ENCODE peak calls at places on chromosomes 1 and 21, in six cellular contexts. C, F, S, T, U and K are unnamed samples.

GRCh38 chr1:16441312-16441641 is 753 bp downstream of the NECAP2 start:
- DNase-seq in F (no peak), U (peak; percentile 46), S (no peak), C (no peak), T (no peak), K (no peak)

GRCh38 chr1:59128784-59129227 is 168.1 kb upstream of the FGGY start:
- DNase-seq in S (no peak), U (peak; percentile 77), F (no peak), C (no peak), T (no peak), K (no peak)

GRCh38 chr1:171740987-171741871 is 636 bp downstream of the VAMP4 start:
- DNase-seq in S (peak; percentile 39), U (peak; percentile 51), F (peak; percentile 44), T (peak; percentile 51), C (peak; percentile 36), K (peak; percentile 47)

GRCh38 chr1:26824735-26825134 is 1.8 kb upstream of the ZDHHC18 start:
- DNase-seq in C (no peak), T (peak; percentile 29), S (no peak), U (no peak), F (no peak), K (no peak)

GRCh38 chr1:208189716-208190115 is 54.5 kb downstream of the PLXNA2 start:
- DNase-seq in F (no peak), S (no peak), U (no peak), C (no peak), T (no peak), K (no peak)

GRCh38 chr1:55854911-55855310 is 639.7 kb upstream of the USP24 start:
- DNase-seq in S (no peak), T (no peak), C (no peak), U (no peak), F (no peak), K (no peak)

GRCh38 chr1:179169616-179170467 is 59.6 kb downstream of the ABL2 start:
- DNase-seq in S (no peak), C (no peak), U (no peak), T (no peak), F (no peak), K (no peak)

GRCh38 chr1:223725578-223725977 is 13.2 kb downstream of the CAPN2 start:
- DNase-seq in S (no peak), C (no peak), F (no peak), T (no peak), U (no peak), K (no peak)

GRCh38 chr1:20100632-20101355 is 18.5 kb downstream of the PLA2G2D start:
- DNase-seq in T (peak; percentile 23), S (peak; percentile 43), C (peak; percentile 17), F (peak; percentile 21), U (peak; percentile 43), K (peak; percentile 53)

GRCh38 chr1:119978018-119978505 is 81.7 kb upstream of the ADAM30 start:
- DNase-seq in C (no peak), S (no peak), U (no peak), F (no peak), T (no peak), K (no peak)

GRCh38 chr1:188872376-188872775 is 1605.3 kb downstream of the BRINP3 start:
- DNase-seq in U (no peak), T (no peak), F (no peak), C (no peak), S (no peak), K (no peak)

GRCh38 chr1:174217248-174217647 is 57.9 kb downstream of the RABGAP1L start:
- DNase-seq in F (no peak), T (no peak), S (no peak), C (no peak), U (no peak), K (no peak)

GRCh38 chr1:36880155-36881070 is 153.9 kb downstream of the GRIK3 start:
- DNase-seq in U (no peak), F (no peak), T (no peak), S (no peak), C (no peak), K (no peak)

GRCh38 chr1:13965770-13966398 is 265.9 kb downstream of the PRDM2 start:
- DNase-seq in T (peak; percentile 83), U (no peak), C (peak; percentile 47), S (peak; percentile 54), F (peak; percentile 50), K (peak; percentile 80)

GRCh38 chr1:239997515-239998311 is 94.0 kb upstream of the FMN2 start:
- DNase-seq in S (no peak), T (peak; percentile 7), C (peak; percentile 23), F (no peak), U (no peak), K (no peak)

GRCh38 chr1:170931650-170932049 is 3.7 kb upstream of the MROH9 start:
- DNase-seq in S (no peak), U (no peak), T (no peak), C (no peak), F (no peak), K (no peak)

GRCh38 chr1:2082064-2082463 is 31.9 kb downstream of the PRKCZ start:
- DNase-seq in T (no peak), S (no peak), C (no peak), U (no peak), F (no peak), K (no peak)

GRCh38 chr1:226061793-226062557 is 541 bp upstream of the H3-3A start:
- DNase-seq in S (peak; percentile 89), F (peak; percentile 78), C (peak; percentile 83), T (peak; percentile 85), U (peak; percentile 76), K (peak; percentile 88)
- TF ChIP-seq POLR2A in S (no peak), F (peak; percentile 80), C (peak; percentile 81), T (no peak), U (peak; percentile 14), K (no peak)

GRCh38 chr21:29481081-29481480 is 182.4 kb downstream of the BACH1 start:
- DNase-seq in U (no peak), C (no peak), S (no peak), F (no peak), T (no peak), K (no peak)
- H3K4me3 ChIP-seq in U (no peak overlapping the region), C (no peak overlapping the region), S (no peak overlapping the region), F (no peak overlapping the region), T (no peak overlapping the region), K (no peak overlapping the region)

DNA sequence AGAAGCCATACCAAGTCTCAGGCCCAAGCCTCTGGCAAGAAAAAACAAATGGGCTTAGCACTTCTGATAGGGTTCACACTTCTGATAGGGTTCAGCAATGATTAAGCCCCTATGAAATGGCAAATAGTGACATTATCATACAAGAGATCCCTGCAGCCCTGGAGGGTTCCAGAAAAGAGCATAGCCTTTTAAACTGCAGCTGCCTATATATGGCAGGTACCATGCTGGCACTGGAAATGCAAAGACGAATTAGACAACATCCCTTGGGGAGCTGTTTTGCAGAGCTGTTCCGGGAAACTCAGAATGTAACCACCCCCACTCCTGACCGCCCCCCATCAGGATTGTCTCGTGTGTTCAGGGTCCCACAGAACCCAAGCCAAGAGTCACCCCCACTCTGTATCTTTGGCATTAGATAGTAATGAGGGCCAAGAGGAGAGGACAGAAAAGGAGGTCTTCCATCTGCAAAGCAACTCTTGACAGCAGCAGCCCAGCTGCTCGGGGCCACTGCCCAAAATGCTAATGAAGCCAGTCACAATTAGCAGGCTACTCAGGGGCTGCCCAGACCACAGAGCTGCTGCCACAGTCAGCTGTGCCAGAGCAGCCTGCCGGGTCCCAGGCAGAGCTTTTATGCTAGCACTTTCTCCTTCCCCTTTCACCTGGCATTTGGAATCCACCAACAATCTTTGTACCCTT is 50.9 kb downstream of the ITPKB start:
- DNase-seq in U (no peak), F (no peak), S (no peak), C (no peak), T (no peak), K (peak; percentile 4)
- H3K4me1 ChIP-seq in U (peaks cover 14% of the 10 kb centered on the region), F (peaks cover 45% of the 10 kb centered on the region), S (peaks cover 93% of the 10 kb centered on the region), C (no peaks in the 10 kb centered on the region), T (no peaks in the 10 kb centered on the region), K (peaks cover 4% of the 10 kb centered on the region)

DNA sequence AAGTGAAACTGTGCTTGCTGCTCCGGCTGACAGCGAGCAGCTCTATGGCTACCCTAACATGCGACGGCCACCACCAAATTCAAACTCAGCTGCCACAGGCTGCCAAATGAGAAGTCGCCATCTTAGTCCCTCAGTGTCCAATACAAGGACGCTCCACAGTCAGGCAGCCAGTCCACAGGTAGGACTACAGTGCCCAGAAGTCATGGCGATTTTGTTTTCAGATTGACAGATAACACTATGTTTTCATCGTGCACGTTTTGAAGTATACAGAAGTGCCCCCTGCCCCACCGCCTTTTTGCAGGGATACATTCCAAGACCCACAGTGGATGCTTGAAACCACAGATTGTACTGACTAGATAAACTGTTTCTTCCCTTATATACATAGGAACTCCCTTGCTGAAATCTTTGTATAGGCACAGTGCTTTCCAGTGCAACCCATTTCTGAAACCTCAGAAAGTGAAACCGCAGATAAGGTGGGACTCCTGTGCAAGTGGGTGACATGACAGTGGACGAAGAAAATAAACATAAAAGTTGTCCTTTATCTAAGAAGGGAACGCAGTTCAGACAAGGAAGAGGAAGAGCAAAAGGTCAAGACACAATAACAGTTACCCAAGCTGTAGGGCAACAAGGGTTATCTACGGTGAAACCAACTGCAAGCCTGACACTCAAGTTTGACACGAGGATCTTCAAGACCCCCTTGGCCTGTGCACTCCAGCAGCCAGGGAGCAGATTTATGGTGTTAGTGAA is 52.2 kb downstream of the STX6 start:
- DNase-seq in C (no peak), S (no peak), U (no peak), F (no peak), T (no peak), K (no peak)
- TF ChIP-seq POLR2A in C (no peak), S (no peak), U (no peak), F (no peak), T (no peak), K (no peak)

GRCh38 chr1:30823627-30823968 is 66.0 kb upstream of the LAPTM5 start:
- DNase-seq in F (no peak), T (no peak), C (no peak), U (peak; percentile 12), S (no peak), K (no peak)
- H3K4me3 ChIP-seq in F (peak overlapping the region; percentile 42), T (no peak overlapping the region), C (no peak overlapping the region), U (no peak overlapping the region), S (peak overlapping the region; percentile 46), K (peak overlapping the region; percentile 48)

GRCh38 chr1:91693542-91693941 is 192.4 kb downstream of the TGFBR3 start:
- DNase-seq in U (no peak), C (peak; percentile 68), S (peak; percentile 75), T (no peak), F (no peak), K (peak; percentile 51)
- H3K4me1 ChIP-seq in U (peaks cover 30% of the 10 kb centered on the region), C (peaks cover 35% of the 10 kb centered on the region), S (peaks cover 38% of the 10 kb centered on the region), T (peaks cover 11% of the 10 kb centered on the region), F (peaks cover 3% of the 10 kb centered on the region), K (peaks cover 18% of the 10 kb centered on the region)

DNA sequence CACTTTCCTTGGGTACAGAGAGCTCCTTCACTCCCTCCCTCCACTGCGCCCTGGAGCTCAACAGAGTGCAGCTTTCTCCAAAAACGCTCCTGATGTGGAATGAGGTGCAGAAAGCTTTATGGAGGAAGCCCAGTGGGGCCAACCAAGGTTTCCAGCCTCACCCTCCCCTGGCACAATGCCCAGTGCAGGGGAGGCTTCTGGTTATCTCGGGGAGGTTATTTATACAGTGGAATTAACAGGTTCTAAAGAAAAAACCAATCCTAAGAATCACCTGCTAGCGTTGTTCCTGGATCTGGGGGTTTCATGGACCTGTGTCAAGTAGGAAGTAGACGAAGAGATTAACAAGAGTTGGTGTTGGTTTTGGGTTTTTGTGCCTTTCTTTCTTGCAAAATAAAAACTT is at the start of gene ITLN1:
- DNase-seq in F (no peak), U (no peak), T (no peak), S (no peak), C (no peak), K (no peak)
- TF ChIP-seq POLR2A in F (no peak), U (no peak), T (no peak), S (no peak), C (no peak), K (no peak)